ENCODE peak calls at places on chromosomes 1 and 21, in nine cellular contexts. O, J, K, H, Y, X, D, V and B are unnamed samples.

GRCh38 chr1:231407537-231408396 is 14.3 kb downstream of the EGLN1 start:
- DNase-seq in O (no peak), J (no peak), K (peak), H (no peak), Y (peak), X (peak), D (no peak), V (no peak), B (no peak)

GRCh38 chr1:170664283-170664827 is 424 bp downstream of the PRRX1 start:
- DNase-seq in O (no peak), J (peak), K (peak), H (no peak), Y (peak), X (no peak), D (no peak), V (no peak), B (no peak)

GRCh38 chr1:1891349-1892078 is 627 bp upstream of the GNB1 start:
- DNase-seq in O (no peak), J (peak), K (peak), H (peak), Y (peak), X (peak), D (no peak), V (peak), B (peak)

GRCh38 chr1:95407146-95407863 is 173.3 kb downstream of the RWDD3 start:
- DNase-seq in O (no peak), J (peak), K (peak), H (no peak), Y (no peak), X (no peak), D (no peak), V (no peak), B (no peak)

GRCh38 chr1:41504126-41505035 is 19.9 kb upstream of the EDN2 start:
- DNase-seq in O (no peak), J (peak), K (no peak), H (no peak), Y (peak), X (peak), D (no peak), V (no peak), B (no peak)

GRCh38 chr1:46747683-46748288 is 28.9 kb upstream of the EFCAB14 start:
- DNase-seq in O (no peak), J (peak), K (peak), H (peak), Y (peak), X (peak), D (peak), V (no peak), B (peak)

GRCh38 chr1:46492871-46493270 is 3.2 kb downstream of the DMBX1 start:
- DNase-seq in O (no peak), J (peak), K (peak), H (no peak), Y (no peak), X (no peak), D (no peak), V (no peak), B (no peak)

GRCh38 chr1:106944721-106945120 is 111.8 kb upstream of the PRMT6 start:
- DNase-seq in O (no peak), J (no peak), K (peak), H (no peak), Y (no peak), X (no peak), D (no peak), V (no peak), B (no peak)

GRCh38 chr1:162726539-162726938 is 64.0 kb upstream of the HSD17B7 start:
- DNase-seq in O (no peak), J (no peak), K (no peak), H (no peak), Y (no peak), X (no peak), D (no peak), V (no peak), B (no peak)

GRCh38 chr1:43525995-43526394 is 4.7 kb upstream of the PTPRF start:
- DNase-seq in O (no peak), J (no peak), K (no peak), H (no peak), Y (peak), X (peak), D (peak), V (no peak), B (no peak)

GRCh38 chr1:201137579-201138310 is 10.8 kb upstream of the ASCL5 start:
- DNase-seq in O (no peak), J (no peak), K (no peak), H (peak), Y (peak), X (peak), D (no peak), V (no peak), B (no peak)

GRCh38 chr1:110897685-110898084 is 24.7 kb downstream of the CD53 start:
- DNase-seq in O (no peak), J (no peak), K (no peak), H (no peak), Y (no peak), X (no peak), D (no peak), V (no peak), B (no peak)

GRCh38 chr1:1309525-1310385 is 1.4 kb downstream of the PUSL1 start:
- DNase-seq in O (no peak), J (peak), K (no peak), H (no peak), Y (no peak), X (no peak), D (no peak), V (no peak), B (no peak)

GRCh38 chr1:244220410-244220809 is 169.3 kb downstream of the ZBTB18 start:
- DNase-seq in O (no peak), J (no peak), K (no peak), H (no peak), Y (no peak), X (no peak), D (no peak), V (no peak), B (no peak)

GRCh38 chr1:73914994-73915393 is 283.0 kb downstream of the LRRIQ3 start:
- DNase-seq in O (no peak), J (no peak), K (no peak), H (no peak), Y (peak), X (no peak), D (no peak), V (no peak), B (no peak)

GRCh38 chr1:155219592-155220031 is 11.1 kb downstream of the MTX1 start:
- DNase-seq in O (no peak), J (peak), K (peak), H (no peak), Y (no peak), X (no peak), D (no peak), V (no peak), B (peak)

GRCh38 chr21:41956926-41957729 is 3.3 kb upstream of the C2CD2 start:
- DNase-seq in O (no peak), J (peak), K (peak), H (no peak), Y (no peak), X (peak), D (no peak), V (no peak), B (no peak)

GRCh38 chr1:206935491-206936067 is 10.7 kb downstream of the PIGR start:
- DNase-seq in O (no peak), J (peak), K (peak), H (no peak), Y (no peak), X (peak), D (no peak), V (peak), B (no peak)

GRCh38 chr1:51956528-51957509 is 33.7 kb downstream of the RAB3B start:
- DNase-seq in O (no peak), J (peak), K (peak), H (no peak), Y (peak), X (peak), D (no peak), V (no peak), B (no peak)

GRCh38 chr1:156556354-156556753 is 16.0 kb downstream of the IQGAP3 start:
- DNase-seq in O (no peak), J (no peak), K (no peak), H (no peak), Y (no peak), X (no peak), D (no peak), V (no peak), B (no peak)

GRCh38 chr1:36503733-36504132 is 21.0 kb upstream of the CSF3R start:
- DNase-seq in O (no peak), J (no peak), K (no peak), H (no peak), Y (no peak), X (no peak), D (no peak), V (no peak), B (no peak)

GRCh38 chr21:44084496-44085241 is 22.5 kb upstream of the PWP2 start:
- DNase-seq in O (no peak), J (no peak), K (no peak), H (no peak), Y (no peak), X (no peak), D (no peak), V (no peak), B (no peak)

GRCh38 chr1:24932284-24932683 is 2.2 kb upstream of the RUNX3 start:
- DNase-seq in O (peak), J (peak), K (peak), H (no peak), Y (peak), X (no peak), D (no peak), V (peak), B (peak)

GRCh38 chr1:223700388-223700918 is 11.9 kb upstream of the CAPN2 start:
- DNase-seq in O (no peak), J (peak), K (peak), H (no peak), Y (no peak), X (peak), D (no peak), V (no peak), B (no peak)

GRCh38 chr1:155062151-155062686 is 1.3 kb upstream of the EFNA4 start:
- DNase-seq in O (no peak), J (peak), K (peak), H (no peak), Y (no peak), X (no peak), D (no peak), V (no peak), B (no peak)

GRCh38 chr1:45543599-45544417 is 6.8 kb upstream of the AKR1A1 start:
- DNase-seq in O (peak), J (no peak), K (peak), H (peak), Y (no peak), X (peak), D (no peak), V (peak), B (no peak)

GRCh38 chr1:174572771-174573170 is 125.0 kb downstream of the GPR52 start:
- DNase-seq in O (no peak), J (no peak), K (no peak), H (no peak), Y (no peak), X (no peak), D (no peak), V (no peak), B (no peak)

GRCh38 chr21:35926003-35926541 is 134.3 kb downstream of the SETD4 start:
- DNase-seq in O (no peak), J (no peak), K (no peak), H (no peak), Y (no peak), X (no peak), D (no peak), V (no peak), B (no peak)